ENCODE peak calls at places on chromosomes 6 and 20, in six cellular contexts. One of them, this sample, is unnamed.

GRCh38 chr6:56764081-56764566 is 121.4 kb upstream of the DST start:
- DNase-seq in cardiac fibroblast: peak
- DNase-seq in T follicular helper cell: no peak
- DNase-seq in GM18507: no peak
- DNase-seq in Calu3: peak
- DNase-seq in ACHN: peak
- DNase-seq in this sample: peak

GRCh38 chr20:47215653-47216397 is 140.7 kb downstream of the ZMYND8 start:
- DNase-seq in GM18507: no peak
- DNase-seq in T follicular helper cell: no peak
- DNase-seq in ACHN: no peak
- DNase-seq in cardiac fibroblast: no peak
- DNase-seq in Calu3: no peak
- DNase-seq in this sample: no peak

GRCh38 chr20:48791666-48792071 is 36.1 kb downstream of the PREX1 start:
- DNase-seq in Calu3: no peak
- DNase-seq in T follicular helper cell: no peak
- DNase-seq in GM18507: no peak
- DNase-seq in ACHN: no peak
- DNase-seq in cardiac fibroblast: peak
- DNase-seq in this sample: no peak

GRCh38 chr6:40293824-40294188 is 293.4 kb downstream of the LRFN2 start:
- DNase-seq in cardiac fibroblast: no peak
- DNase-seq in GM18507: no peak
- DNase-seq in T follicular helper cell: no peak
- DNase-seq in ACHN: no peak
- DNase-seq in Calu3: no peak
- DNase-seq in this sample: no peak

GRCh38 chr6:66421570-66421969 is 714.5 kb upstream of the EYS start:
- DNase-seq in ACHN: no peak
- DNase-seq in T follicular helper cell: no peak
- DNase-seq in cardiac fibroblast: peak
- DNase-seq in GM18507: no peak
- DNase-seq in Calu3: no peak
- DNase-seq in this sample: peak

GRCh38 chr20:59751075-59751711 is 146.9 kb downstream of the PHACTR3 start:
- DNase-seq in ACHN: peak
- DNase-seq in GM18507: peak
- DNase-seq in T follicular helper cell: no peak
- DNase-seq in cardiac fibroblast: peak
- DNase-seq in Calu3: peak
- DNase-seq in this sample: peak

GRCh38 chr6:38584731-38585130 is 55.0 kb downstream of the BTBD9 start:
- DNase-seq in cardiac fibroblast: no peak
- DNase-seq in T follicular helper cell: no peak
- DNase-seq in ACHN: no peak
- DNase-seq in Calu3: no peak
- DNase-seq in GM18507: no peak
- DNase-seq in this sample: no peak

GRCh38 chr20:35329435-35330139 is 37.4 kb upstream of the FAM83C start:
- DNase-seq in ACHN: peak
- DNase-seq in Calu3: peak
- DNase-seq in cardiac fibroblast: no peak
- DNase-seq in T follicular helper cell: no peak
- DNase-seq in GM18507: no peak
- DNase-seq in this sample: peak

GRCh38 chr20:43925786-43926185 is 11.1 kb downstream of the TOX2 start:
- DNase-seq in T follicular helper cell: no peak
- DNase-seq in GM18507: no peak
- DNase-seq in cardiac fibroblast: peak
- DNase-seq in Calu3: peak
- DNase-seq in ACHN: no peak
- DNase-seq in this sample: no peak

GRCh38 chr20:438581-439469 is 23.5 kb downstream of the TBC1D20 start:
- DNase-seq in cardiac fibroblast: no peak
- DNase-seq in GM18507: no peak
- DNase-seq in T follicular helper cell: peak
- DNase-seq in Calu3: no peak
- DNase-seq in ACHN: no peak
- DNase-seq in this sample: no peak

This sample was measured in mesendoderm.